ENCODE peak calls at places on chromosomes 4 and X, in eight cellular contexts. B, E, Z, K, N, W, M and G are unnamed samples.

GRCh38 chrX:48695524-48695875 is 1.0 kb upstream of the SUV39H1 start:
- DNase-seq in E (no peak), B (no peak), N (no peak), Z (peak), M (no peak), W (no peak), K (no peak), G (peak)

GRCh38 chr4:33890841-33891240 is 2353.5 kb downstream of the ARAP2 start:
- DNase-seq in M (no peak), Z (no peak), E (no peak), B (no peak), N (no peak), W (no peak), K (no peak), G (no peak)

GRCh38 chrX:69298466-69299140 is 133.3 kb upstream of the PJA1 start:
- DNase-seq in E (no peak), W (no peak), B (peak), N (no peak), K (no peak), Z (no peak), M (peak), G (no peak)

GRCh38 chrX:103081051-103081450 is 11.9 kb downstream of the NXF3 start:
- DNase-seq in W (no peak), B (no peak), K (no peak), M (no peak), E (no peak), Z (no peak), N (no peak), G (no peak)

GRCh38 chr4:105022811-105023667 is 123.6 kb upstream of the TET2 start:
- DNase-seq in B (peak), K (peak), E (no peak), N (no peak), W (no peak), Z (no peak), M (no peak), G (no peak)

GRCh38 chr4:3288571-3289094 is 4.2 kb upstream of the RGS12 start:
- DNase-seq in N (no peak), M (no peak), Z (no peak), B (no peak), K (no peak), E (no peak), W (no peak), G (no peak)

GRCh38 chrX:139554991-139555675 is 24.6 kb downstream of the F9 start:
- DNase-seq in N (no peak), K (no peak), Z (peak), M (no peak), B (no peak), E (no peak), W (no peak), G (no peak)

GRCh38 chrX:29453333-29453732 is 762.0 kb upstream of the MAGEB2 start:
- DNase-seq in M (no peak), E (no peak), B (no peak), N (no peak), W (no peak), Z (no peak), K (no peak), G (no peak)

GRCh38 chr4:140935259-140935658 is 179.1 kb upstream of the TBC1D9 start:
- DNase-seq in K (no peak), M (no peak), W (no peak), Z (no peak), E (no peak), N (no peak), B (peak), G (no peak)

GRCh38 chr4:98994474-98995182 is 893 bp upstream of the METAP1 start:
- DNase-seq in Z (no peak), K (no peak), W (no peak), M (no peak), B (no peak), N (no peak), E (no peak), G (peak)

GRCh38 chr4:119898211-119898610 is 168.4 kb downstream of the MAD2L1 start:
- DNase-seq in B (no peak), N (no peak), M (no peak), W (no peak), E (no peak), K (no peak), Z (no peak), G (no peak)

GRCh38 chr4:154982187-154983047 is 201.3 kb downstream of the RBM46 start:
- DNase-seq in K (no peak), B (peak), M (peak), N (peak), E (no peak), Z (peak), W (peak), G (peak)

GRCh38 chr4:189313861-189314513 is 626.7 kb upstream of the FRG1 start:
- DNase-seq in E (no peak), N (no peak), Z (no peak), K (no peak), M (no peak), B (no peak), W (no peak), G (no peak)

GRCh38 chrX:101357166-101357795 is 8.7 kb upstream of the TIMM8A start:
- DNase-seq in E (no peak), K (no peak), Z (peak), B (no peak), M (no peak), N (no peak), W (no peak), G (no peak)

GRCh38 chr4:147367841-147368385 is 113.0 kb upstream of the EDNRA start:
- DNase-seq in M (no peak), K (no peak), Z (no peak), W (no peak), B (no peak), E (no peak), N (no peak), G (no peak)

GRCh38 chr4:27789768-27790167 is 929.1 kb downstream of the STIM2 start:
- DNase-seq in W (no peak), Z (no peak), N (no peak), B (peak), E (no peak), M (no peak), K (no peak), G (no peak)

GRCh38 chrX:9327747-9328145 is 137.1 kb upstream of the TBL1X start:
- DNase-seq in K (no peak), Z (no peak), E (no peak), B (peak), W (no peak), M (no peak), N (no peak), G (no peak)

GRCh38 chr4:36196145-36196925 is 48.0 kb downstream of the ARAP2 start:
- DNase-seq in K (no peak), Z (no peak), M (no peak), W (no peak), N (no peak), B (no peak), E (no peak), G (no peak)

GRCh38 chr4:139530833-139531427 is 25.1 kb downstream of the SETD7 start:
- DNase-seq in K (no peak), M (no peak), W (peak), N (peak), Z (peak), B (peak), E (no peak), G (peak)

GRCh38 chr4:122591196-122591595 is 29.7 kb downstream of the IL21 start:
- DNase-seq in E (no peak), W (no peak), K (no peak), N (no peak), B (no peak), M (no peak), Z (no peak), G (no peak)

GRCh38 chr4:185782523-185782922 is 29.5 kb downstream of the SORBS2 start:
- DNase-seq in Z (no peak), W (no peak), N (no peak), M (no peak), E (no peak), K (no peak), B (no peak), G (no peak)

GRCh38 chr4:81631958-81632439 is 160.3 kb upstream of the RASGEF1B start:
- DNase-seq in B (peak), K (no peak), N (no peak), M (no peak), E (no peak), Z (no peak), W (no peak), G (peak)